ENCODE peak calls at places on chromosome 17, in nine cellular contexts. P, Z, O, U, W, I, Q, X and R are unnamed samples.

GRCh38 chr17:31696184-31696602 is 162.9 kb downstream of the COPRS start:
- DNase-seq in W (no peak), Z (peak), U (peak), I (no peak), O (no peak), X (no peak), P (no peak), Q (no peak), R (no peak)

GRCh38 chr17:83195330-83196087 is 116.1 kb downstream of the METRNL start:
- DNase-seq in O (no peak), I (no peak), Q (no peak), X (no peak), P (peak), U (no peak), W (no peak), Z (no peak), R (peak)

GRCh38 chr17:63446981-63447687 is 1.0 kb upstream of the CYB561 start:
- DNase-seq in U (no peak), Q (peak), W (no peak), I (no peak), P (no peak), O (peak), Z (no peak), X (peak), R (peak)

GRCh38 chr17:7835818-7836595 is 2.0 kb downstream of the KDM6B start:
- DNase-seq in Z (peak), P (no peak), X (peak), W (no peak), Q (peak), O (no peak), I (peak), U (peak), R (no peak)

GRCh38 chr17:31537558-31537957 is 146.1 kb downstream of the RAB11FIP4 start:
- DNase-seq in P (no peak), O (no peak), I (no peak), W (no peak), X (no peak), U (no peak), Q (no peak), Z (no peak), R (no peak)

GRCh38 chr17:21199311-21199710 is 14.7 kb downstream of the TMEM11 start:
- DNase-seq in I (no peak), Q (no peak), W (no peak), P (no peak), Z (no peak), U (peak), X (no peak), O (no peak), R (no peak)

GRCh38 chr17:53150101-53150698 is 672.5 kb upstream of the KIF2B start:
- DNase-seq in W (no peak), Q (no peak), I (no peak), U (no peak), Z (no peak), O (no peak), P (peak), X (no peak), R (peak)

GRCh38 chr17:70171159-70171558 is 1.8 kb downstream of the KCNJ2 start:
- DNase-seq in O (no peak), Z (no peak), X (no peak), Q (no peak), I (no peak), W (no peak), P (no peak), U (no peak), R (no peak)

GRCh38 chr17:73187203-73187769 is 5.6 kb upstream of the COG1 start:
- DNase-seq in I (no peak), X (no peak), P (no peak), Z (no peak), U (no peak), O (no peak), Q (no peak), W (no peak), R (peak)

GRCh38 chr17:20159406-20160075 is 150.4 kb downstream of the SPECC1 start:
- DNase-seq in Z (no peak), Q (no peak), X (no peak), I (no peak), U (peak), P (no peak), O (no peak), W (no peak), R (no peak)

GRCh38 chr17:41835800-41836549 is at the start of gene NT5C3B:
- DNase-seq in Z (no peak), Q (peak), O (peak), P (peak), W (peak), X (peak), I (peak), U (peak), R (peak)

GRCh38 chr17:18247613-18248001 is 10.9 kb downstream of the FLII start:
- DNase-seq in W (no peak), I (no peak), P (no peak), Z (peak), X (no peak), O (no peak), U (no peak), Q (no peak), R (no peak)

GRCh38 chr17:57726213-57726612 is 18.9 kb downstream of the CCDC182 start:
- DNase-seq in I (no peak), Q (no peak), O (no peak), W (no peak), U (no peak), Z (no peak), P (no peak), X (no peak), R (no peak)

GRCh38 chr17:66963521-66964082 is 905 bp upstream of the CACNG4 start:
- DNase-seq in I (no peak), U (no peak), Q (no peak), P (no peak), Z (no peak), O (no peak), X (no peak), W (no peak), R (peak)

GRCh38 chr17:39753514-39754160 is 15.9 kb downstream of the GRB7 start:
- DNase-seq in Z (no peak), U (no peak), P (peak), X (peak), Q (no peak), I (no peak), O (peak), W (peak), R (no peak)

GRCh38 chr17:81470944-81471803 is 41.4 kb downstream of the ACTG1 start:
- DNase-seq in W (no peak), U (peak), X (no peak), Q (no peak), I (no peak), P (no peak), Z (no peak), O (no peak), R (no peak)

GRCh38 chr17:82237746-82238561 is 9.1 kb downstream of the SLC16A3 start:
- DNase-seq in Z (no peak), U (no peak), P (no peak), X (peak), Q (no peak), W (no peak), I (no peak), O (no peak), R (no peak)

GRCh38 chr17:68533887-68534700 is 21.9 kb downstream of the PRKAR1A start:
- DNase-seq in W (no peak), U (peak), Z (no peak), Q (no peak), X (no peak), I (no peak), P (no peak), O (no peak), R (no peak)

GRCh38 chr17:58184308-58184985 is 8.1 kb upstream of the EPX start:
- DNase-seq in X (no peak), W (no peak), P (peak), Q (no peak), I (no peak), Z (no peak), U (no peak), O (peak), R (peak)

GRCh38 chr17:79834575-79835469 is 4.4 kb downstream of the CBX4 start:
- DNase-seq in Q (no peak), W (no peak), P (no peak), U (no peak), X (peak), Z (no peak), O (peak), I (no peak), R (no peak)

GRCh38 chr17:78421084-78421533 is 42.7 kb downstream of the PGS1 start:
- DNase-seq in Z (no peak), X (no peak), W (no peak), U (no peak), Q (no peak), I (no peak), P (no peak), O (no peak), R (no peak)

GRCh38 chr17:45298546-45299285 is 18.1 kb downstream of the MAP3K14 start:
- DNase-seq in W (no peak), O (no peak), Z (no peak), Q (no peak), X (no peak), I (no peak), P (no peak), U (no peak), R (no peak)

GRCh38 chr17:68706351-68706750 is 105.2 kb upstream of the FAM20A start:
- DNase-seq in I (no peak), Q (no peak), P (no peak), Z (no peak), W (no peak), O (no peak), U (no peak), X (no peak), R (no peak)

GRCh38 chr17:42843358-42843934 is 934 bp upstream of the AOC2 start:
- DNase-seq in P (peak), Q (no peak), W (no peak), U (peak), X (peak), Z (no peak), I (peak), O (peak), R (peak)

GRCh38 chr17:36877774-36878173 is 59.5 kb upstream of the LHX1 start:
- DNase-seq in U (no peak), I (no peak), W (no peak), Q (no peak), Z (no peak), P (no peak), O (no peak), X (no peak), R (no peak)

GRCh38 chr17:80122926-80123505 is 21.6 kb downstream of the GAA start:
- DNase-seq in Z (no peak), X (no peak), P (no peak), W (no peak), Q (no peak), I (no peak), U (no peak), O (no peak), R (no peak)

GRCh38 chr17:11177340-11177739 is 63.7 kb upstream of the SHISA6 start:
- DNase-seq in P (no peak), O (no peak), Z (no peak), U (no peak), X (no peak), I (no peak), W (no peak), Q (no peak), R (no peak)

GRCh38 chr17:72730091-72730490 is 362.4 kb downstream of the SLC39A11 start:
- DNase-seq in W (no peak), X (no peak), I (no peak), O (no peak), U (no peak), P (no peak), Z (no peak), Q (no peak), R (no peak)

GRCh38 chr17:73719588-73720071 is 75.4 kb upstream of the SDK2 start:
- DNase-seq in U (peak), I (no peak), X (no peak), Z (peak), Q (no peak), P (no peak), O (no peak), W (no peak), R (no peak)

GRCh38 chr17:77203436-77203835 is 62.7 kb downstream of the SEC14L1 start:
- DNase-seq in Q (no peak), O (no peak), U (no peak), Z (no peak), P (no peak), X (no peak), W (no peak), I (no peak), R (no peak)

GRCh38 chr17:75557075-75557851 is 30.3 kb upstream of the MYO15B start:
- DNase-seq in I (peak), Q (no peak), W (no peak), O (no peak), Z (peak), U (no peak), X (no peak), P (no peak), R (peak)

GRCh38 chr17:20155258-20156195 is 146.4 kb downstream of the SPECC1 start:
- DNase-seq in I (peak), P (peak), O (peak), W (peak), Q (peak), U (peak), Z (peak), X (peak), R (peak)

GRCh38 chr17:7018331-7018964 is 4.4 kb upstream of the BCL6B start:
- DNase-seq in W (no peak), U (no peak), O (no peak), Q (no peak), Z (no peak), P (no peak), I (no peak), X (no peak), R (no peak)